ENCODE peak calls at places on chromosomes 5 and 9, in four cellular contexts. One of them, this sample, is unnamed.

GRCh38 chr5:88884435-88884877 is 1.5 kb upstream of the MEF2C start:
- DNase-seq in H54: no peak
- DNase-seq in activated CD4-positive, CD25-positive, alpha-beta regulatory T cell treated with anti-CD3 and anti-CD28 coated beads, Interleukin-2, amount 50 U/mL, for 72 hours: no peak
- DNase-seq in NCI-H2081: no peak
- DNase-seq in this sample: no peak

GRCh38 chr9:80649001-80649420 is 1040.3 kb downstream of the TLE1 start:
- DNase-seq in H54: peak
- DNase-seq in activated CD4-positive, CD25-positive, alpha-beta regulatory T cell treated with anti-CD3 and anti-CD28 coated beads, Interleukin-2, amount 50 U/mL, for 72 hours: no peak
- DNase-seq in NCI-H2081: no peak
- DNase-seq in this sample: peak

GRCh38 chr5:143400541-143401252 is 2.8 kb downstream of the NR3C1 start:
- DNase-seq in H54: no peak
- DNase-seq in activated CD4-positive, CD25-positive, alpha-beta regulatory T cell treated with anti-CD3 and anti-CD28 coated beads, Interleukin-2, amount 50 U/mL, for 72 hours: no peak
- DNase-seq in NCI-H2081: no peak
- DNase-seq in this sample: no peak

GRCh38 chr5:11069041-11069440 is 308.0 kb upstream of the DAP start:
- DNase-seq in H54: no peak
- DNase-seq in activated CD4-positive, CD25-positive, alpha-beta regulatory T cell treated with anti-CD3 and anti-CD28 coated beads, Interleukin-2, amount 50 U/mL, for 72 hours: no peak
- DNase-seq in NCI-H2081: no peak
- DNase-seq in this sample: no peak

GRCh38 chr9:90838098-90838497 is 36.5 kb downstream of the SYK start:
- DNase-seq in H54: no peak
- DNase-seq in activated CD4-positive, CD25-positive, alpha-beta regulatory T cell treated with anti-CD3 and anti-CD28 coated beads, Interleukin-2, amount 50 U/mL, for 72 hours: no peak
- DNase-seq in NCI-H2081: no peak
- DNase-seq in this sample: peak

GRCh38 chr5:179504600-179505396 is 45.6 kb upstream of the RUFY1 start:
- DNase-seq in H54: no peak
- DNase-seq in activated CD4-positive, CD25-positive, alpha-beta regulatory T cell treated with anti-CD3 and anti-CD28 coated beads, Interleukin-2, amount 50 U/mL, for 72 hours: no peak
- DNase-seq in NCI-H2081: no peak
- DNase-seq in this sample: no peak

GRCh38 chr5:11683666-11684065 is 220.6 kb downstream of the CTNND2 start:
- DNase-seq in H54: no peak
- DNase-seq in activated CD4-positive, CD25-positive, alpha-beta regulatory T cell treated with anti-CD3 and anti-CD28 coated beads, Interleukin-2, amount 50 U/mL, for 72 hours: no peak
- DNase-seq in NCI-H2081: no peak
- DNase-seq in this sample: no peak

GRCh38 chr9:2489838-2490314 is 131.7 kb upstream of the VLDLR start:
- DNase-seq in H54: no peak
- DNase-seq in activated CD4-positive, CD25-positive, alpha-beta regulatory T cell treated with anti-CD3 and anti-CD28 coated beads, Interleukin-2, amount 50 U/mL, for 72 hours: no peak
- DNase-seq in NCI-H2081: no peak
- DNase-seq in this sample: no peak

GRCh38 chr9:76472925-76473324 is 13.9 kb downstream of the GCNT1 start:
- DNase-seq in H54: peak
- DNase-seq in activated CD4-positive, CD25-positive, alpha-beta regulatory T cell treated with anti-CD3 and anti-CD28 coated beads, Interleukin-2, amount 50 U/mL, for 72 hours: no peak
- DNase-seq in NCI-H2081: no peak
- DNase-seq in this sample: no peak

GRCh38 chr9:126459546-126459945 is 132.9 kb downstream of the MVB12B start:
- DNase-seq in H54: no peak
- DNase-seq in activated CD4-positive, CD25-positive, alpha-beta regulatory T cell treated with anti-CD3 and anti-CD28 coated beads, Interleukin-2, amount 50 U/mL, for 72 hours: no peak
- DNase-seq in NCI-H2081: no peak
- DNase-seq in this sample: peak

GRCh38 chr5:116502616-116503015 is 72.0 kb downstream of the SEMA6A start:
- DNase-seq in H54: no peak
- DNase-seq in activated CD4-positive, CD25-positive, alpha-beta regulatory T cell treated with anti-CD3 and anti-CD28 coated beads, Interleukin-2, amount 50 U/mL, for 72 hours: no peak
- DNase-seq in NCI-H2081: no peak
- DNase-seq in this sample: no peak

GRCh38 chr5:133273661-133274596 is 222.1 kb downstream of the HSPA4 start:
- DNase-seq in H54: peak
- DNase-seq in activated CD4-positive, CD25-positive, alpha-beta regulatory T cell treated with anti-CD3 and anti-CD28 coated beads, Interleukin-2, amount 50 U/mL, for 72 hours: no peak
- DNase-seq in NCI-H2081: no peak
- DNase-seq in this sample: no peak

GRCh38 chr9:93114169-93114983 is 18.4 kb downstream of the CARD19 start:
- DNase-seq in H54: no peak
- DNase-seq in activated CD4-positive, CD25-positive, alpha-beta regulatory T cell treated with anti-CD3 and anti-CD28 coated beads, Interleukin-2, amount 50 U/mL, for 72 hours: no peak
- DNase-seq in NCI-H2081: no peak
- DNase-seq in this sample: peak

GRCh38 chr9:18849186-18849724 is 183.8 kb downstream of the SAXO1 start:
- DNase-seq in H54: no peak
- DNase-seq in activated CD4-positive, CD25-positive, alpha-beta regulatory T cell treated with anti-CD3 and anti-CD28 coated beads, Interleukin-2, amount 50 U/mL, for 72 hours: no peak
- DNase-seq in NCI-H2081: no peak
- DNase-seq in this sample: no peak

GRCh38 chr5:75465480-75465879 is 45.9 kb downstream of the CERT1 start:
- DNase-seq in H54: no peak
- DNase-seq in activated CD4-positive, CD25-positive, alpha-beta regulatory T cell treated with anti-CD3 and anti-CD28 coated beads, Interleukin-2, amount 50 U/mL, for 72 hours: no peak
- DNase-seq in NCI-H2081: no peak
- DNase-seq in this sample: no peak

GRCh38 chr5:6302684-6303083 is 75.7 kb downstream of the MED10 start:
- DNase-seq in H54: no peak
- DNase-seq in activated CD4-positive, CD25-positive, alpha-beta regulatory T cell treated with anti-CD3 and anti-CD28 coated beads, Interleukin-2, amount 50 U/mL, for 72 hours: no peak
- DNase-seq in NCI-H2081: no peak
- DNase-seq in this sample: no peak

GRCh38 chr5:89628876-89629635 is 746.1 kb upstream of the MEF2C start:
- DNase-seq in H54: no peak
- DNase-seq in activated CD4-positive, CD25-positive, alpha-beta regulatory T cell treated with anti-CD3 and anti-CD28 coated beads, Interleukin-2, amount 50 U/mL, for 72 hours: no peak
- DNase-seq in NCI-H2081: no peak
- DNase-seq in this sample: no peak

GRCh38 chr9:89807682-89808075 is 202.9 kb downstream of the GADD45G start:
- DNase-seq in H54: no peak
- DNase-seq in activated CD4-positive, CD25-positive, alpha-beta regulatory T cell treated with anti-CD3 and anti-CD28 coated beads, Interleukin-2, amount 50 U/mL, for 72 hours: no peak
- DNase-seq in NCI-H2081: no peak
- DNase-seq in this sample: no peak

GRCh38 chr5:84603557-84604185 is 219.0 kb upstream of the EDIL3 start:
- DNase-seq in H54: no peak
- DNase-seq in activated CD4-positive, CD25-positive, alpha-beta regulatory T cell treated with anti-CD3 and anti-CD28 coated beads, Interleukin-2, amount 50 U/mL, for 72 hours: no peak
- DNase-seq in NCI-H2081: no peak
- DNase-seq in this sample: no peak

GRCh38 chr5:32027093-32027716 is 146.9 kb downstream of the GOLPH3 start:
- DNase-seq in H54: no peak
- DNase-seq in activated CD4-positive, CD25-positive, alpha-beta regulatory T cell treated with anti-CD3 and anti-CD28 coated beads, Interleukin-2, amount 50 U/mL, for 72 hours: no peak
- DNase-seq in NCI-H2081: no peak
- DNase-seq in this sample: no peak

This sample was measured in coronary artery.